ENCODE peak calls at places on chromosomes 12 and 14, in ten cellular contexts. One of them, this sample, is unnamed.

GRCh38 chr14:85595981-85596380 is 66.0 kb downstream of the FLRT2 start:
- DNase-seq in NT2/D1: no peak
- DNase-seq in NCI-H1694 treated with DMSO at 0.1 percent for 48 hours: no peak
- DNase-seq in NCI-H146: peak
- DNase-seq in neural crest cell: no peak
- DNase-seq in activated T-helper 1 cell treated with Interleukin-2 at 50 U/mL for 16 hours: no peak
- DNase-seq in A549: no peak
- DNase-seq in right cardiac atrium: no peak
- DNase-seq in cardiac muscle cell: no peak
- DNase-seq in HFFc6: no peak
- DNase-seq in this sample: no peak

GRCh38 chr14:64721899-64722298 is 17.7 kb downstream of the PLEKHG3 start:
- DNase-seq in HFFc6: no peak
- DNase-seq in right cardiac atrium: no peak
- DNase-seq in NCI-H146: no peak
- DNase-seq in cardiac muscle cell: no peak
- DNase-seq in NCI-H1694 treated with DMSO at 0.1 percent for 48 hours: no peak
- DNase-seq in activated T-helper 1 cell treated with Interleukin-2 at 50 U/mL for 16 hours: no peak
- DNase-seq in neural crest cell: no peak
- DNase-seq in NT2/D1: no peak
- DNase-seq in A549: no peak
- DNase-seq in this sample: no peak

GRCh38 chr12:117036046-117036445 is 63.2 kb downstream of the TESC start:
- DNase-seq in activated T-helper 1 cell treated with Interleukin-2 at 50 U/mL for 16 hours: no peak
- DNase-seq in NCI-H1694 treated with DMSO at 0.1 percent for 48 hours: no peak
- DNase-seq in right cardiac atrium: no peak
- DNase-seq in NCI-H146: no peak
- DNase-seq in neural crest cell: no peak
- DNase-seq in cardiac muscle cell: no peak
- DNase-seq in A549: no peak
- DNase-seq in HFFc6: no peak
- DNase-seq in NT2/D1: no peak
- DNase-seq in this sample: no peak

GRCh38 chr14:52235866-52236510 is 31.5 kb upstream of the PTGDR start:
- DNase-seq in cardiac muscle cell: no peak
- DNase-seq in NT2/D1: no peak
- DNase-seq in neural crest cell: no peak
- DNase-seq in activated T-helper 1 cell treated with Interleukin-2 at 50 U/mL for 16 hours: no peak
- DNase-seq in NCI-H146: no peak
- DNase-seq in HFFc6: no peak
- DNase-seq in A549: no peak
- DNase-seq in NCI-H1694 treated with DMSO at 0.1 percent for 48 hours: no peak
- DNase-seq in right cardiac atrium: no peak
- DNase-seq in this sample: no peak

GRCh38 chr12:110556705-110557104 is 26.4 kb downstream of the PPTC7 start:
- DNase-seq in NCI-H146: no peak
- DNase-seq in right cardiac atrium: no peak
- DNase-seq in A549: no peak
- DNase-seq in HFFc6: no peak
- DNase-seq in activated T-helper 1 cell treated with Interleukin-2 at 50 U/mL for 16 hours: no peak
- DNase-seq in cardiac muscle cell: no peak
- DNase-seq in NCI-H1694 treated with DMSO at 0.1 percent for 48 hours: no peak
- DNase-seq in NT2/D1: no peak
- DNase-seq in neural crest cell: no peak
- DNase-seq in this sample: no peak

GRCh38 chr12:126033746-126034145 is 968.5 kb downstream of the AACS start:
- DNase-seq in NCI-H146: no peak
- DNase-seq in right cardiac atrium: no peak
- DNase-seq in NCI-H1694 treated with DMSO at 0.1 percent for 48 hours: no peak
- DNase-seq in A549: peak
- DNase-seq in NT2/D1: no peak
- DNase-seq in HFFc6: no peak
- DNase-seq in activated T-helper 1 cell treated with Interleukin-2 at 50 U/mL for 16 hours: no peak
- DNase-seq in neural crest cell: no peak
- DNase-seq in cardiac muscle cell: no peak
- DNase-seq in this sample: no peak

GRCh38 chr12:12563529-12563928 is 866 bp upstream of the DUSP16 start:
- DNase-seq in A549: no peak
- DNase-seq in neural crest cell: no peak
- DNase-seq in NT2/D1: no peak
- DNase-seq in activated T-helper 1 cell treated with Interleukin-2 at 50 U/mL for 16 hours: no peak
- DNase-seq in NCI-H1694 treated with DMSO at 0.1 percent for 48 hours: no peak
- DNase-seq in HFFc6: peak
- DNase-seq in cardiac muscle cell: peak
- DNase-seq in right cardiac atrium: no peak
- DNase-seq in NCI-H146: peak
- DNase-seq in this sample: no peak

GRCh38 chr14:69316449-69317391 is 56.8 kb downstream of the GALNT16 start:
- DNase-seq in HFFc6: peak
- DNase-seq in right cardiac atrium: peak
- DNase-seq in NCI-H1694 treated with DMSO at 0.1 percent for 48 hours: no peak
- DNase-seq in cardiac muscle cell: no peak
- DNase-seq in NCI-H146: peak
- DNase-seq in activated T-helper 1 cell treated with Interleukin-2 at 50 U/mL for 16 hours: no peak
- DNase-seq in A549: peak
- DNase-seq in neural crest cell: no peak
- DNase-seq in NT2/D1: no peak
- DNase-seq in this sample: no peak

GRCh38 chr12:72136792-72137191 is 135.4 kb upstream of the TRHDE start:
- DNase-seq in right cardiac atrium: no peak
- DNase-seq in HFFc6: no peak
- DNase-seq in A549: no peak
- DNase-seq in cardiac muscle cell: no peak
- DNase-seq in NT2/D1: no peak
- DNase-seq in NCI-H146: no peak
- DNase-seq in NCI-H1694 treated with DMSO at 0.1 percent for 48 hours: no peak
- DNase-seq in activated T-helper 1 cell treated with Interleukin-2 at 50 U/mL for 16 hours: no peak
- DNase-seq in neural crest cell: no peak
- DNase-seq in this sample: no peak

GRCh38 chr12:12531194-12531593 is 31.5 kb downstream of the DUSP16 start:
- DNase-seq in activated T-helper 1 cell treated with Interleukin-2 at 50 U/mL for 16 hours: no peak
- DNase-seq in cardiac muscle cell: no peak
- DNase-seq in NCI-H1694 treated with DMSO at 0.1 percent for 48 hours: no peak
- DNase-seq in right cardiac atrium: no peak
- DNase-seq in neural crest cell: no peak
- DNase-seq in NCI-H146: no peak
- DNase-seq in HFFc6: no peak
- DNase-seq in NT2/D1: no peak
- DNase-seq in A549: no peak
- DNase-seq in this sample: no peak